ENCODE peak calls at places on chromosomes 4 and X, in six cellular contexts. V, U, O, Y, G and S are unnamed samples.

GRCh38 chr4:175779081-175779620 is 32.9 kb downstream of the GPM6A start:
- DNase-seq in O (no peak), U (no peak), Y (no peak), V (no peak), G (no peak), S (no peak)

GRCh38 chr4:95466791-95467190 is 82.0 kb downstream of the UNC5C start:
- DNase-seq in V (no peak), U (no peak), Y (no peak), O (no peak), G (no peak), S (no peak)

GRCh38 chr4:181870326-181870725 is 372.9 kb upstream of the TENM3 start:
- DNase-seq in U (no peak), G (no peak), Y (no peak), O (no peak), V (peak), S (no peak)

GRCh38 chr4:25882226-25882625 is 19.4 kb upstream of the SEL1L3 start:
- DNase-seq in G (no peak), O (no peak), V (no peak), U (no peak), Y (no peak), S (no peak)

GRCh38 chr4:6019316-6020263 is 1.4 kb upstream of the C4orf50 start:
- DNase-seq in O (peak), V (peak), Y (no peak), U (peak), G (no peak), S (no peak)

GRCh38 chr4:140005699-140006098 is 148.3 kb downstream of the MAML3 start:
- DNase-seq in V (no peak), O (no peak), Y (no peak), G (no peak), U (no peak), S (no peak)

GRCh38 chr4:185196437-185196836 is 7.4 kb downstream of the CFAP97 start:
- DNase-seq in G (no peak), O (no peak), Y (no peak), V (no peak), U (no peak), S (no peak)

GRCh38 chr4:113810906-113811305 is 49.4 kb upstream of the CAMK2D start:
- DNase-seq in O (no peak), Y (no peak), U (peak), V (peak), G (no peak), S (no peak)

GRCh38 chr4:126051709-126052424 is 737.1 kb downstream of the FAT4 start:
- DNase-seq in V (peak), Y (no peak), U (peak), O (no peak), G (peak), S (no peak)

GRCh38 chrX:97616883-97617510 is 733.3 kb downstream of the RPA4 start:
- DNase-seq in U (peak), V (peak), G (no peak), Y (no peak), O (no peak), S (no peak)

GRCh38 chr4:24557036-24558022 is 27.0 kb downstream of the DHX15 start:
- DNase-seq in O (no peak), G (no peak), V (peak), U (no peak), Y (no peak), S (no peak)

GRCh38 chrX:7146703-7147430 is 645 bp upstream of the STS start:
- DNase-seq in G (no peak), V (peak), Y (no peak), U (no peak), O (no peak), S (no peak)

GRCh38 chr4:153255233-153255632 is 51.0 kb downstream of the TRIM2 start:
- DNase-seq in G (no peak), U (no peak), V (no peak), O (no peak), Y (no peak), S (no peak)

GRCh38 chr4:40299704-40300336 is 35.3 kb upstream of the CHRNA9 start:
- DNase-seq in G (no peak), V (no peak), O (no peak), Y (no peak), U (no peak), S (no peak)

GRCh38 chr4:52983563-52984303 is 121.6 kb downstream of the RASL11B start:
- DNase-seq in O (peak), Y (no peak), U (peak), G (no peak), V (peak), S (peak)

GRCh38 chr4:140969296-140969695 is 164.0 kb downstream of the RNF150 start:
- DNase-seq in Y (no peak), O (no peak), V (no peak), G (no peak), U (no peak), S (no peak)

GRCh38 chr4:1989533-1990347 is 19.0 kb downstream of the NELFA start:
- DNase-seq in V (no peak), O (no peak), U (no peak), Y (no peak), G (no peak), S (no peak)

GRCh38 chr4:4529412-4529811 is 12.4 kb downstream of the STX18 start:
- DNase-seq in U (no peak), O (no peak), V (no peak), Y (no peak), G (no peak), S (no peak)

GRCh38 chrX:69948398-69948797 is 101.3 kb downstream of the AWAT2 start:
- DNase-seq in U (no peak), Y (no peak), O (no peak), V (no peak), G (no peak), S (no peak)

GRCh38 chr4:72275381-72275780 is 243.6 kb downstream of the NPFFR2 start:
- DNase-seq in O (no peak), G (no peak), U (no peak), Y (no peak), V (no peak), S (no peak)

GRCh38 chr4:150510176-150510875 is 71.6 kb upstream of the MAB21L2 start:
- DNase-seq in G (peak), U (peak), Y (no peak), O (no peak), V (peak), S (no peak)

GRCh38 chr4:1345905-1346780 is 865 bp upstream of the UVSSA start:
- DNase-seq in U (no peak), V (peak), Y (peak), O (no peak), G (no peak), S (no peak)

GRCh38 chr4:74376888-74377483 is 12.0 kb downstream of the EREG start:
- DNase-seq in G (peak), U (peak), O (peak), Y (no peak), V (peak), S (no peak)

GRCh38 chrX:16750136-16750535 is 30.7 kb downstream of the SYAP1 start:
- DNase-seq in G (no peak), V (peak), O (no peak), U (no peak), Y (no peak), S (no peak)

GRCh38 chr4:11487139-11487538 is 58.4 kb upstream of the HS3ST1 start:
- DNase-seq in U (no peak), G (no peak), Y (no peak), O (no peak), V (no peak), S (no peak)

GRCh38 chr4:122625156-122625555 is 4.3 kb upstream of the IL21 start:
- DNase-seq in Y (no peak), U (peak), G (no peak), V (no peak), O (no peak), S (no peak)

GRCh38 chr4:13548984-13549546 is 4.8 kb upstream of the NKX3-2 start:
- DNase-seq in G (peak), O (peak), Y (peak), U (peak), V (peak), S (peak)

GRCh38 chrX:13774696-13775095 is 40.1 kb downstream of the OFD1 start:
- DNase-seq in G (no peak), Y (no peak), O (no peak), U (no peak), V (peak), S (no peak)

GRCh38 chrX:42176790-42177189 is 253.4 kb upstream of the CASK start:
- DNase-seq in V (no peak), G (no peak), O (no peak), U (no peak), Y (no peak), S (no peak)

GRCh38 chrX:17549005-17549685 is 174.1 kb downstream of the NHS start:
- DNase-seq in V (no peak), U (no peak), Y (no peak), G (no peak), O (no peak), S (no peak)

GRCh38 chrX:40085086-40085551 is 12.6 kb downstream of the BCOR start:
- DNase-seq in Y (no peak), O (no peak), U (no peak), G (peak), V (peak), S (no peak)

GRCh38 chrX:68504237-68504636 is 5.4 kb downstream of the YIPF6 start:
- DNase-seq in U (no peak), V (peak), O (no peak), G (no peak), Y (peak), S (no peak)

GRCh38 chr4:110610620-110610939 is 12.3 kb downstream of the PITX2 start:
- DNase-seq in O (no peak), Y (no peak), U (no peak), V (peak), G (no peak), S (no peak)

GRCh38 chrX:19064175-19064574 is 58.1 kb downstream of the ADGRG2 start:
- DNase-seq in U (no peak), G (no peak), V (peak), Y (no peak), O (no peak), S (no peak)

GRCh38 chr4:117447925-117448324 is 362.5 kb upstream of the TRAM1L1 start:
- DNase-seq in O (no peak), V (no peak), U (no peak), G (no peak), Y (no peak), S (no peak)

GRCh38 chr4:27397886-27398285 is 537.2 kb downstream of the STIM2 start:
- DNase-seq in O (no peak), G (peak), V (peak), U (peak), Y (no peak), S (no peak)

GRCh38 chr4:39698424-39699009 is 581 bp downstream of the UBE2K start:
- DNase-seq in V (peak), O (no peak), Y (no peak), U (no peak), G (no peak), S (no peak)

GRCh38 chr4:1465173-1466033 is 59.2 kb upstream of the NKX1-1 start:
- DNase-seq in V (no peak), Y (no peak), U (no peak), G (no peak), O (no peak), S (no peak)

GRCh38 chrX:134246282-134246681 is 9.3 kb downstream of the CCDC160 start:
- DNase-seq in Y (no peak), G (peak), U (no peak), O (no peak), V (no peak), S (no peak)